ENCODE peak calls at places on chromosomes 5 and 9, in four cellular contexts. B is KG1; I is stimulated activated CD4-positive, alpha-beta T cell treated with anti-CD3 and anti-CD28 coated beads, TNF-alpha, amount 100 ng/mL, for 24 hours; K is anterior cingulate cortex. T is an unnamed sample.

GRCh38 chr5:176741566-176742211 is 68.7 kb upstream of the UNC5A start:
- DNase-seq in K (no peak), B (no peak), I (no peak), T (no peak)

GRCh38 chr5:73299665-73300435 is 126.9 kb downstream of the TMEM174 start:
- DNase-seq in I (no peak), K (no peak), B (no peak), T (no peak)

GRCh38 chr5:95217351-95217750 is 67.5 kb downstream of the MCTP1 start:
- DNase-seq in B (no peak), I (no peak), K (no peak), T (no peak)

GRCh38 chr5:88727705-88728313 is 155.2 kb downstream of the MEF2C start:
- DNase-seq in B (no peak), K (no peak), I (no peak), T (no peak)

GRCh38 chr5:132254321-132254977 is 3.0 kb upstream of the PDLIM4 start:
- DNase-seq in K (no peak), I (no peak), B (no peak), T (no peak)

GRCh38 chr9:133534346-133535284 is at the start of gene ADAMTSL2:
- DNase-seq in B (no peak), I (peak; percentile 37), K (peak; percentile 48), T (no peak)

GRCh38 chr9:75265525-75265972 is 177.2 kb downstream of the OSTF1 start:
- DNase-seq in I (peak; percentile 25), B (peak; percentile 46), K (no peak), T (no peak)

GRCh38 chr5:132428147-132428482 is 58.6 kb downstream of the SLC22A5 start:
- DNase-seq in I (no peak), B (no peak), K (no peak), T (no peak)

GRCh38 chr5:2740051-2740848 is 11.2 kb downstream of the IRX2 start:
- DNase-seq in K (no peak), B (no peak), I (no peak), T (no peak)

GRCh38 chr9:10054456-10054855 is 558.3 kb downstream of the PTPRD start:
- DNase-seq in B (no peak), I (no peak), K (no peak), T (no peak)

GRCh38 chr9:128150594-128151342 is 1.5 kb downstream of the LCN2 start:
- DNase-seq in I (no peak), B (no peak), K (no peak), T (no peak)

GRCh38 chr9:10612649-10613398 is at the start of gene PTPRD:
- DNase-seq in K (peak; percentile 19), I (peak; percentile 3), B (no peak), T (no peak)

GRCh38 chr5:154479944-154480750 is 2.1 kb upstream of the HAND1 start:
- DNase-seq in B (no peak), I (no peak), K (no peak), T (no peak)

GRCh38 chr5:71905804-71906711 is 187.0 kb downstream of the CARTPT start:
- DNase-seq in I (no peak), B (no peak), K (no peak), T (no peak)

GRCh38 chr5:133727636-133728035 is 115.3 kb upstream of the FSTL4 start:
- DNase-seq in K (no peak), I (no peak), B (no peak), T (no peak)

GRCh38 chr9:135159801-135160200 is 72.3 kb downstream of the OLFM1 start:
- DNase-seq in I (no peak), K (no peak), B (no peak), T (no peak)

GRCh38 chr5:142508630-142509425 is 177.1 kb downstream of the FGF1 start:
- DNase-seq in K (no peak), I (no peak), B (no peak), T (no peak)

GRCh38 chr5:116272281-116272941 is 187.6 kb downstream of the COMMD10 start:
- DNase-seq in I (no peak), B (no peak), K (no peak), T (no peak)

GRCh38 chr9:3006917-3007316 is 163.0 kb upstream of the PUM3 start:
- DNase-seq in B (no peak), I (no peak), K (no peak), T (no peak)

GRCh38 chr5:85000671-85001070 is 616.0 kb upstream of the EDIL3 start:
- DNase-seq in K (no peak), B (no peak), I (no peak), T (no peak)

GRCh38 chr9:83477571-83477970 is 60.6 kb downstream of the FRMD3 start:
- DNase-seq in B (no peak), I (no peak), K (no peak), T (no peak)

GRCh38 chr5:78803386-78803785 is 154.8 kb upstream of the LHFPL2 start:
- DNase-seq in B (no peak), K (peak; percentile 16), I (no peak), T (no peak)

GRCh38 chr5:156326718-156327259 is at the start of gene SGCD:
- DNase-seq in K (peak; percentile 46), B (no peak), I (no peak), T (no peak)

GRCh38 chr9:2411459-2412215 is 209.9 kb upstream of the VLDLR start:
- DNase-seq in K (no peak), B (no peak), I (no peak), T (no peak)

GRCh38 chr5:39411051-39411450 is 13.7 kb downstream of the DAB2 start:
- DNase-seq in B (no peak), K (no peak), I (no peak), T (no peak)

GRCh38 chr9:97307500-97308163 is at the start of gene CCDC180:
- DNase-seq in B (no peak), I (no peak), K (no peak), T (no peak)

GRCh38 chr5:87828545-87829213 is 415.9 kb upstream of the CCNH start:
- DNase-seq in B (no peak), K (no peak), I (no peak), T (no peak)

GRCh38 chr5:105868038-105868775 is 1802.5 kb downstream of the EFNA5 start:
- DNase-seq in B (no peak), K (no peak), I (no peak), T (no peak)

GRCh38 chr5:80184235-80185023 is 71.4 kb downstream of the SERINC5 start:
- DNase-seq in I (no peak), K (no peak), B (no peak), T (no peak)

GRCh38 chr5:159550951-159551350 is 220.7 kb upstream of the IL12B start:
- DNase-seq in B (no peak), I (no peak), K (no peak), T (no peak)

GRCh38 chr5:158889007-158889406 is 210.7 kb downstream of the EBF1 start:
- DNase-seq in K (no peak), I (no peak), B (no peak), T (no peak)

GRCh38 chr5:179435731-179436315 is 90.6 kb upstream of the ADAMTS2 start:
- DNase-seq in I (no peak), B (no peak), K (no peak), T (no peak)

GRCh38 chr9:105403552-105404246 is 44.1 kb upstream of the FSD1L start:
- DNase-seq in I (no peak), K (no peak), B (no peak), T (no peak)

GRCh38 chr5:171351674-171352073 is 36.0 kb upstream of the NPM1 start:
- DNase-seq in B (no peak), I (no peak), K (no peak), T (no peak)

GRCh38 chr5:133425764-133426738 is 186.3 kb downstream of the FSTL4 start:
- DNase-seq in K (no peak), B (no peak), I (no peak), T (no peak)

GRCh38 chr5:137142371-137143243 is 356.5 kb downstream of the SPOCK1 start:
- DNase-seq in K (peak; percentile 11), B (no peak), I (no peak), T (no peak)

GRCh38 chr5:167800405-167800804 is 491.0 kb upstream of the WWC1 start:
- DNase-seq in K (no peak), I (no peak), B (no peak), T (no peak)

GRCh38 chr9:110995511-110996340 is 42.5 kb downstream of the LPAR1 start:
- DNase-seq in B (peak; percentile 24), I (no peak), K (no peak), T (no peak)